ENCODE peak calls at places on chromosomes 11 and 22, in six cellular contexts. F is iris pigment epithelial cell, M is GM19239, Q is sigmoid colon, O is C1 segment of cervical spinal cord, U is body of pancreas. V is an unnamed sample.

GRCh38 chr11:57427692-57428082 is 766 bp upstream of the SLC43A3 start:
- DNase-seq in F (no peak), M (no peak), Q (peak; percentile 94), O (no peak), U (peak; percentile 32), V (peak; percentile 91)

GRCh38 chr22:49763696-49764095 is 64.0 kb downstream of the BRD1 start:
- DNase-seq in F (no peak), M (no peak), Q (peak; percentile 50), O (no peak), U (no peak), V (peak; percentile 66)

GRCh38 chr11:63766501-63767270 is 1.9 kb downstream of the ZFTA start:
- DNase-seq in F (no peak), M (no peak), Q (no peak), O (peak; percentile 53), U (no peak), V (peak; percentile 73)

GRCh38 chr11:110883266-110883665 is 171.0 kb upstream of the ARHGAP20 start:
- DNase-seq in F (no peak), M (no peak), Q (no peak), O (peak; percentile 16), U (no peak), V (no peak)

GRCh38 chr22:50729391-50730012 is 8.5 kb upstream of the ACR start:
- DNase-seq in F (no peak), M (no peak), Q (peak; percentile 59), O (no peak), U (no peak), V (peak; percentile 70)

GRCh38 chr11:1390603-1391164 is 950 bp downstream of the BRSK2 start:
- DNase-seq in F (peak; percentile 17), M (no peak), Q (no peak), O (peak; percentile 67), U (peak; percentile 69), V (no peak)

GRCh38 chr22:25029181-25029580 is 76.7 kb downstream of the KIAA1671 start:
- DNase-seq in F (no peak), M (no peak), Q (no peak), O (no peak), U (no peak), V (no peak)

GRCh38 chr22:32204211-32204855 is 540 bp downstream of the RFPL2 start:
- DNase-seq in F (no peak), M (no peak), Q (no peak), O (no peak), U (no peak), V (no peak)

GRCh38 chr11:17779861-17780594 is 45.4 kb downstream of the KCNC1 start:
- DNase-seq in F (no peak), M (no peak), Q (peak; percentile 56), O (no peak), U (no peak), V (peak; percentile 77)

GRCh38 chr11:10265936-10266335 is 28.1 kb downstream of the SBF2 start:
- DNase-seq in F (peak; percentile 28), M (no peak), Q (no peak), O (no peak), U (no peak), V (no peak)

GRCh38 chr22:41915783-41916493 is 1.1 kb upstream of the SHISA8 start:
- DNase-seq in F (no peak), M (no peak), Q (no peak), O (no peak), U (no peak), V (no peak)

GRCh38 chr22:44869196-44869595 is 116.8 kb downstream of the ARHGAP8 start:
- DNase-seq in F (no peak), M (no peak), Q (no peak), O (no peak), U (no peak), V (no peak)